ENCODE peak calls at places on chromosome 19, in four cellular contexts. Z is GM20000, O is astrocyte of the spinal cord, W is cardiac muscle cell. R is an unnamed sample.
A peak's percentile ranks its signal among the peaks of the same experiment; 100 is the strongest.

GRCh38 chr19:9940778-9941177 is 4.5 kb upstream of the OLFM2 start:
- DNase-seq in Z (no peak), W (no peak), O (no peak), R (no peak)

GRCh38 chr19:13906525-13906904 is 514 bp downstream of the CC2D1A start:
- DNase-seq in Z (peak; percentile 53), O (no peak), W (no peak), R (no peak)

GRCh38 chr19:6359942-6360341 is 1.4 kb upstream of the CLPP start:
- DNase-seq in W (no peak), Z (no peak), O (no peak), R (no peak)

GRCh38 chr19:34733826-34734600 is at the start of gene ZNF181:
- DNase-seq in Z (peak; percentile 85), W (peak; percentile 94), O (peak; percentile 89), R (peak; percentile 91)

GRCh38 chr19:16628183-16628983 is at the start of gene MED26:
- DNase-seq in W (peak; percentile 96), O (peak; percentile 93), Z (peak; percentile 99), R (peak; percentile 96)

GRCh38 chr19:3175761-3176714 is 2.5 kb upstream of the S1PR4 start:
- DNase-seq in O (peak; percentile 51), W (no peak), Z (no peak), R (no peak)

GRCh38 chr19:55927991-55928390 is 4.1 kb downstream of the NLRP13 start:
- DNase-seq in O (no peak), Z (no peak), W (no peak), R (no peak)

GRCh38 chr19:13689050-13689449 is 75.3 kb upstream of the MRI1 start:
- DNase-seq in Z (peak; percentile 25), W (peak; percentile 41), O (no peak), R (no peak)

GRCh38 chr19:14116918-14117578 is 514 bp downstream of the PRKACA start:
- DNase-seq in Z (no peak), W (no peak), O (no peak), R (peak; percentile 37)

GRCh38 chr19:2212861-2213711 is 23.0 kb downstream of the PLEKHJ1 start:
- DNase-seq in W (no peak), O (no peak), Z (no peak), R (no peak)

GRCh38 chr19:42422576-42423461 is 4.4 kb downstream of the LIPE start:
- DNase-seq in Z (peak; percentile 61), O (no peak), W (no peak), R (peak; percentile 80)

GRCh38 chr19:3516675-3517207 is 10.6 kb downstream of the FZR1 start:
- DNase-seq in W (no peak), O (no peak), Z (no peak), R (no peak)

GRCh38 chr19:54154603-54155345 is 4.7 kb downstream of the LENG1 start:
- DNase-seq in Z (no peak), W (no peak), O (no peak), R (no peak)

GRCh38 chr19:12785431-12786011 is 5.8 kb upstream of the JUNB start:
- DNase-seq in O (no peak), Z (no peak), W (no peak), R (no peak)

GRCh38 chr19:42553292-42554045 is 25.2 kb upstream of the CEACAM1 start:
- DNase-seq in O (peak; percentile 69), W (peak; percentile 82), Z (no peak), R (no peak)

GRCh38 chr19:11821474-11821873 is 7.4 kb downstream of the ZNF440 start:
- DNase-seq in W (peak; percentile 54), O (no peak), Z (no peak), R (no peak)

GRCh38 chr19:33819875-33820781 is 23.5 kb downstream of the KCTD15 start:
- DNase-seq in Z (peak; percentile 60), O (peak; percentile 59), W (peak; percentile 91), R (peak; percentile 61)

GRCh38 chr19:31338069-31338767 is 11.0 kb downstream of the TSHZ3 start:
- DNase-seq in O (peak; percentile 73), Z (no peak), W (peak; percentile 94), R (peak; percentile 83)

GRCh38 chr19:57240311-57241090 is at the start of gene ZNF805:
- DNase-seq in W (peak; percentile 95), Z (peak; percentile 97), O (peak; percentile 93), R (peak; percentile 94)
- TF ChIP-seq CTCF in W (no peak), Z (no peak), O (peak; percentile 2), R (no peak)

GRCh38 chr19:39916851-39917396 is 17.5 kb downstream of the FCGBP start:
- DNase-seq in O (no peak), Z (peak; percentile 54), W (no peak), R (no peak)

GRCh38 chr19:39916236-39916635 is 18.2 kb downstream of the FCGBP start:
- DNase-seq in Z (peak; percentile 36), O (no peak), W (no peak), R (no peak)

GRCh38 chr19:39915101-39915847 is 19.2 kb downstream of the FCGBP start:
- DNase-seq in O (no peak), W (no peak), Z (no peak), R (no peak)

GRCh38 chr19:39915848-39916215 is 18.6 kb downstream of the FCGBP start:
- DNase-seq in O (no peak), Z (peak; percentile 17), W (no peak), R (no peak)

DNA sequence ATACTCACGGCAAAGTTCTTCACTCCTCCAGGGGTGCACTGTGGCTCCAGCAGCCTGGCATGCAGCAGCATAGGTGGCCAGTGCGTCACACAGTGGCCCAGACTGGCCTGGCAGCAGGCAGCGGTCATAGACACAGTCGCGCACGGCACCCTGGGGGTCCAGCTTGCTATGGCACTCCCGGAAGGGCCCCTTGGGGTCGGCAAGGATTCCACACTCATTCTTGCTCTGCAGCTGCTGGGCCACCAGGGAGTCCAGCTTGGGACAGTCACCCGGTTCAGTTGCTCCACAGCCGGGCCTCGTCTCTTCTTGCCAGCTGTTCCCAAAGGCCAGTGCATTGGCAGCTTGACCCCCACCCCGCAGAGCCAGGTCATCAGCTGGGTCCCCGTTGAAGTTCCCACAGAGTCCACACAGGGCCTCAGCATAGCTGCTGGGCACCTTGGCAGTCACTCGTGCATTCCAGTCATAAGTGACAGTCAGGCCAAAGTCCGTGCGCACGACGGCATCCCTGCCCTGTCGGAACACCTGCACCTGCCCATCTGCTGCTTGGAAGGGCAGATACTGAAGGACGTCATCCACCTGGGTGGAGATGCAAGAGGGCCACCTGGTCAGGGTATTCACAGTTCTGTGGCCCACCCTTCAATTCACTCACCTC is 20.6 kb downstream of the FCGBP start:
- DNase-seq in O (no peak), Z (no peak), W (no peak), R (no peak)
- TF ChIP-seq CTCF in O (no peak), Z (no peak), W (no peak), R (no peak)

GRCh38 chr19:35793381-35794165 is 18.2 kb downstream of the ARHGAP33 start:
- DNase-seq in Z (no peak), O (no peak), W (peak; percentile 17), R (no peak)
- TF ChIP-seq CTCF in Z (no peak), O (no peak), W (no peak), R (no peak)

GRCh38 chr19:45917421-45918091 is 3.0 kb upstream of the NANOS2 start:
- DNase-seq in W (no peak), Z (no peak), O (no peak), R (no peak)

GRCh38 chr19:45908956-45909355 is 5.6 kb downstream of the NANOS2 start:
- DNase-seq in W (no peak), O (peak; percentile 20), Z (no peak), R (no peak)

GRCh38 chr19:45911291-45911690 is 3.3 kb downstream of the NANOS2 start:
- DNase-seq in O (no peak), Z (no peak), W (no peak), R (no peak)

GRCh38 chr19:45918721-45919120 is 4.1 kb upstream of the NANOS2 start:
- DNase-seq in O (no peak), Z (no peak), W (no peak), R (no peak)

GRCh38 chr19:45913874-45914830 is at the start of gene NANOS2:
- DNase-seq in W (peak; percentile 48), O (no peak), Z (no peak), R (peak; percentile 66)
- TF ChIP-seq CTCF in W (no peak), O (peak; percentile 17), Z (no peak), R (no peak)

R was measured in glutamatergic neuron.